ENCODE peak calls at places on chromosome 11, in eight cellular contexts. D is activated CD4-positive, CD25-positive, alpha-beta regulatory T cell; Y is AG09309; T is GM23248; E is GM06990; W is HEK293T; L is amniotic epithelial cell; P is amniotic stem cell. N is an unnamed sample.
A peak's percentile ranks its signal among the peaks of the same experiment; 100 is the strongest.

GRCh38 chr11:128222245-128222959 is 365.0 kb downstream of the ETS1 start:
- DNase-seq in W (no peak), T (no peak), L (peak; percentile 65), P (peak; percentile 0), Y (no peak), D (no peak), E (no peak), N (no peak)

GRCh38 chr11:74680035-74680671 is 51.1 kb downstream of the CHRDL2 start:
- DNase-seq in E (no peak), D (no peak), P (no peak), L (peak; percentile 44), T (no peak), W (no peak), Y (no peak), N (no peak)

GRCh38 chr11:122864386-122864785 is 18.2 kb upstream of the JHY start:
- DNase-seq in W (no peak), T (no peak), L (no peak), D (no peak), P (no peak), E (no peak), Y (no peak), N (peak; percentile 6)

GRCh38 chr11:61270354-61271070 is 24.6 kb downstream of the VWCE start:
- DNase-seq in E (no peak), T (peak; percentile 80), Y (no peak), L (peak; percentile 59), D (no peak), W (no peak), P (no peak), N (no peak)

GRCh38 chr11:1202154-1202775 is 20.6 kb upstream of the MUC5B start:
- DNase-seq in D (no peak), L (no peak), W (peak; percentile 45), Y (no peak), P (no peak), T (peak; percentile 45), E (peak; percentile 6), N (no peak)

GRCh38 chr11:78228467-78228866 is 39.7 kb downstream of the USP35 start:
- DNase-seq in E (no peak), W (peak; percentile 45), P (peak; percentile 27), T (peak; percentile 66), L (peak; percentile 59), Y (no peak), D (no peak), N (peak; percentile 76)

GRCh38 chr11:99370557-99371200 is 349.9 kb downstream of the CNTN5 start:
- DNase-seq in E (no peak), W (peak; percentile 8), T (peak; percentile 58), D (no peak), L (peak; percentile 78), Y (peak; percentile 11), P (peak; percentile 30), N (peak; percentile 73)

GRCh38 chr11:35116762-35117588 is 22.0 kb upstream of the CD44 start:
- DNase-seq in L (peak; percentile 41), D (no peak), W (no peak), T (peak; percentile 33), P (no peak), E (no peak), Y (peak; percentile 71), N (peak; percentile 34)

GRCh38 chr11:44595964-44596381 is 30.5 kb downstream of the CD82 start:
- DNase-seq in P (no peak), D (no peak), E (no peak), T (peak; percentile 26), L (no peak), W (no peak), Y (no peak), N (peak; percentile 75)

GRCh38 chr11:97269527-97269926 is 879.7 kb downstream of the JRKL start:
- DNase-seq in P (no peak), Y (no peak), D (no peak), T (peak; percentile 0), W (peak; percentile 39), L (peak; percentile 3), E (no peak), N (peak; percentile 16)

GRCh38 chr11:101914349-101914736 is 467 bp upstream of the CEP126 start:
- DNase-seq in E (no peak), D (no peak), P (peak; percentile 1), Y (peak; percentile 13), T (peak; percentile 80), L (peak; percentile 35), W (peak; percentile 19), N (peak; percentile 65)

GRCh38 chr11:104570088-104570701 is 328.1 kb downstream of the CASP12 start:
- DNase-seq in T (no peak), W (no peak), Y (no peak), D (no peak), E (no peak), L (peak; percentile 89), P (peak; percentile 12), N (peak; percentile 8)

GRCh38 chr11:43947003-43947500 is 4.6 kb downstream of the C11orf96 start:
- DNase-seq in E (no peak), L (peak; percentile 48), D (no peak), W (no peak), Y (no peak), T (peak; percentile 73), P (no peak), N (peak; percentile 58)

GRCh38 chr11:22521226-22521625 is 104.4 kb downstream of the FANCF start:
- DNase-seq in P (peak; percentile 3), T (peak; percentile 83), Y (no peak), D (no peak), W (no peak), L (peak; percentile 36), E (peak; percentile 1), N (peak; percentile 7)

GRCh38 chr11:60700689-60701508 is 1.5 kb downstream of the MS4A8 start:
- DNase-seq in T (peak; percentile 17), Y (no peak), D (no peak), E (no peak), L (peak; percentile 53), P (no peak), W (peak; percentile 49), N (peak; percentile 16)

GRCh38 chr11:110777765-110778164 is 65.5 kb upstream of the ARHGAP20 start:
- DNase-seq in L (peak; percentile 55), E (peak; percentile 16), D (no peak), T (peak; percentile 73), W (no peak), P (no peak), Y (no peak), N (peak; percentile 80)

GRCh38 chr11:46895821-46896220 is 22.5 kb downstream of the LRP4 start:
- DNase-seq in L (no peak), W (no peak), P (no peak), Y (no peak), E (no peak), T (peak; percentile 33), D (no peak), N (no peak)

GRCh38 chr11:5666396-5666780 is 18.5 kb downstream of the TRIM5 start:
- DNase-seq in P (no peak), T (no peak), Y (no peak), E (no peak), D (no peak), W (no peak), L (peak; percentile 21), N (no peak)

GRCh38 chr11:85752201-85752889 is 58.6 kb downstream of the SYTL2 start:
- DNase-seq in P (no peak), D (no peak), L (no peak), E (no peak), T (no peak), Y (no peak), W (no peak), N (no peak)

GRCh38 chr11:75777461-75778110 is 9.0 kb downstream of the DGAT2 start:
- DNase-seq in L (no peak), E (no peak), T (no peak), D (no peak), P (no peak), Y (no peak), W (no peak), N (peak; percentile 18)

GRCh38 chr11:12846766-12847615 is 162.1 kb upstream of the RASSF10 start:
- DNase-seq in Y (no peak), P (no peak), E (no peak), L (no peak), D (no peak), W (no peak), T (no peak), N (no peak)

GRCh38 chr11:119795231-119795630 is 66.2 kb upstream of the NECTIN1 start:
- DNase-seq in L (peak; percentile 76), P (peak; percentile 2), Y (peak; percentile 88), T (peak; percentile 99), D (no peak), W (no peak), E (no peak), N (peak; percentile 9)

GRCh38 chr11:73939096-73939495 is 11.7 kb upstream of the DNAJB13 start:
- DNase-seq in P (no peak), L (peak; percentile 34), E (no peak), D (no peak), Y (no peak), W (no peak), T (peak; percentile 15), N (peak; percentile 20)

GRCh38 chr11:20087118-20087521 is 73.2 kb downstream of the DBX1 start:
- DNase-seq in P (no peak), D (no peak), W (no peak), Y (peak; percentile 53), L (peak; percentile 43), E (no peak), T (peak; percentile 34), N (peak; percentile 27)

N was measured in cardiac fibroblast.